ENCODE peak calls at places on chromosome 15, in six cellular contexts. O, J, Q, S, T and K are unnamed samples.

GRCh38 chr15:31215490-31216209 is 111.0 kb upstream of the KLF13 start:
- DNase-seq in O (peak), J (peak), Q (peak), S (peak), T (peak), K (peak)

GRCh38 chr15:45763170-45763869 is 128.5 kb downstream of the SQOR start:
- DNase-seq in O (no peak), J (no peak), Q (no peak), S (no peak), T (no peak), K (no peak)

GRCh38 chr15:55856506-55856905 is 113.6 kb upstream of the PRTG start:
- DNase-seq in O (no peak), J (no peak), Q (no peak), S (no peak), T (no peak), K (no peak)

GRCh38 chr15:95171551-95171950 is 940.2 kb downstream of the MCTP2 start:
- DNase-seq in O (no peak), J (no peak), Q (no peak), S (no peak), T (no peak), K (no peak)

GRCh38 chr15:48862705-48863104 is 15.2 kb upstream of the EID1 start:
- DNase-seq in O (no peak), J (no peak), Q (no peak), S (no peak), T (no peak), K (no peak)

GRCh38 chr15:77624868-77625267 is 7.8 kb downstream of the LINGO1 start:
- DNase-seq in O (no peak), J (no peak), Q (no peak), S (no peak), T (no peak), K (no peak)

GRCh38 chr15:66097151-66098018 is 156.2 kb downstream of the MEGF11 start:
- DNase-seq in O (no peak), J (no peak), Q (no peak), S (no peak), T (no peak), K (no peak)

GRCh38 chr15:22936577-22937472 is 43.3 kb downstream of the CYFIP1 start:
- DNase-seq in O (no peak), J (no peak), Q (no peak), S (no peak), T (no peak), K (no peak)

GRCh38 chr15:38518084-38518483 is 46.5 kb downstream of the RASGRP1 start:
- DNase-seq in O (no peak), J (no peak), Q (no peak), S (no peak), T (no peak), K (no peak)

GRCh38 chr15:81312790-81313543 is 11.0 kb downstream of the STARD5 start:
- DNase-seq in O (no peak), J (no peak), Q (peak), S (no peak), T (peak), K (no peak)

GRCh38 chr15:71443538-71443937 is 328.3 kb downstream of the THSD4 start:
- DNase-seq in O (peak), J (peak), Q (peak), S (peak), T (peak), K (peak)

GRCh38 chr15:91908401-91908800 is 54.9 kb downstream of the SLCO3A1 start:
- DNase-seq in O (no peak), J (no peak), Q (peak), S (no peak), T (peak), K (no peak)

GRCh38 chr15:58182460-58183163 is 44.4 kb downstream of the AQP9 start:
- DNase-seq in O (peak), J (peak), Q (peak), S (peak), T (no peak), K (peak)

GRCh38 chr15:69557340-69558137 is 104.9 kb downstream of the RPLP1 start:
- DNase-seq in O (peak), J (no peak), Q (peak), S (no peak), T (peak), K (no peak)

GRCh38 chr15:40684381-40684780 is 10.6 kb upstream of the RAD51 start:
- DNase-seq in O (no peak), J (no peak), Q (no peak), S (no peak), T (no peak), K (no peak)

GRCh38 chr15:92633001-92633400 is 22.6 kb downstream of the FAM174B start:
- DNase-seq in O (no peak), J (no peak), Q (no peak), S (no peak), T (no peak), K (no peak)

GRCh38 chr15:44381223-44381622 is 46.2 kb upstream of the CTDSPL2 start:
- DNase-seq in O (no peak), J (no peak), Q (no peak), S (no peak), T (no peak), K (no peak)

GRCh38 chr15:72173864-72174550 is 23.6 kb downstream of the GRAMD2A start:
- DNase-seq in O (no peak), J (no peak), Q (no peak), S (no peak), T (no peak), K (no peak)

GRCh38 chr15:60815321-60815720 is 336.4 kb upstream of the ICE2 start:
- DNase-seq in O (no peak), J (peak), Q (no peak), S (no peak), T (no peak), K (no peak)

GRCh38 chr15:51533672-51534398 is 88.7 kb downstream of the DMXL2 start:
- DNase-seq in O (no peak), J (no peak), Q (no peak), S (no peak), T (no peak), K (no peak)

GRCh38 chr15:84826369-84826823 is 9.2 kb downstream of the ALPK3 start:
- DNase-seq in O (peak), J (peak), Q (peak), S (no peak), T (no peak), K (no peak)

GRCh38 chr15:89400121-89400996 is 65.7 kb upstream of the POLG start:
- DNase-seq in O (peak), J (no peak), Q (no peak), S (peak), T (no peak), K (peak)

GRCh38 chr15:73318463-73319351 is 50.1 kb downstream of the HCN4 start:
- DNase-seq in O (peak), J (peak), Q (no peak), S (peak), T (no peak), K (peak)

GRCh38 chr15:66430627-66431026 is 43.9 kb downstream of the MAP2K1 start:
- DNase-seq in O (no peak), J (no peak), Q (no peak), S (no peak), T (no peak), K (no peak)

GRCh38 chr15:99283739-99284138 is 32.5 kb downstream of the LRRC28 start:
- DNase-seq in O (no peak), J (no peak), Q (no peak), S (no peak), T (no peak), K (no peak)

GRCh38 chr15:49656734-49657133 is 35.9 kb downstream of the DTWD1 start:
- DNase-seq in O (no peak), J (no peak), Q (no peak), S (no peak), T (no peak), K (no peak)

GRCh38 chr15:57432141-57432701 is 55.9 kb downstream of the CGNL1 start:
- DNase-seq in O (no peak), J (no peak), Q (no peak), S (no peak), T (no peak), K (no peak)

GRCh38 chr15:73382131-73382530 is 13.4 kb upstream of the HCN4 start:
- DNase-seq in O (no peak), J (no peak), Q (no peak), S (no peak), T (no peak), K (no peak)

GRCh38 chr15:25664761-25665160 is 198.4 kb downstream of the ATP10A start:
- DNase-seq in O (no peak), J (no peak), Q (no peak), S (no peak), T (no peak), K (no peak)

GRCh38 chr15:25663515-25663914 is 199.6 kb downstream of the ATP10A start:
- DNase-seq in O (no peak), J (no peak), Q (no peak), S (no peak), T (no peak), K (no peak)

GRCh38 chr15:25659251-25659650 is 203.9 kb downstream of the ATP10A start:
- DNase-seq in O (no peak), J (no peak), Q (no peak), S (no peak), T (no peak), K (no peak)

GRCh38 chr15:25658560-25658959 is 204.6 kb downstream of the ATP10A start:
- DNase-seq in O (no peak), J (no peak), Q (no peak), S (no peak), T (no peak), K (no peak)

GRCh38 chr15:25661898-25662297 is 201.2 kb downstream of the ATP10A start:
- DNase-seq in O (no peak), J (no peak), Q (no peak), S (no peak), T (no peak), K (no peak)
- TF ChIP-seq CTCF in O (no peak), J (no peak), Q (peak), S (no peak), T (no peak), K (no peak)

DNA sequence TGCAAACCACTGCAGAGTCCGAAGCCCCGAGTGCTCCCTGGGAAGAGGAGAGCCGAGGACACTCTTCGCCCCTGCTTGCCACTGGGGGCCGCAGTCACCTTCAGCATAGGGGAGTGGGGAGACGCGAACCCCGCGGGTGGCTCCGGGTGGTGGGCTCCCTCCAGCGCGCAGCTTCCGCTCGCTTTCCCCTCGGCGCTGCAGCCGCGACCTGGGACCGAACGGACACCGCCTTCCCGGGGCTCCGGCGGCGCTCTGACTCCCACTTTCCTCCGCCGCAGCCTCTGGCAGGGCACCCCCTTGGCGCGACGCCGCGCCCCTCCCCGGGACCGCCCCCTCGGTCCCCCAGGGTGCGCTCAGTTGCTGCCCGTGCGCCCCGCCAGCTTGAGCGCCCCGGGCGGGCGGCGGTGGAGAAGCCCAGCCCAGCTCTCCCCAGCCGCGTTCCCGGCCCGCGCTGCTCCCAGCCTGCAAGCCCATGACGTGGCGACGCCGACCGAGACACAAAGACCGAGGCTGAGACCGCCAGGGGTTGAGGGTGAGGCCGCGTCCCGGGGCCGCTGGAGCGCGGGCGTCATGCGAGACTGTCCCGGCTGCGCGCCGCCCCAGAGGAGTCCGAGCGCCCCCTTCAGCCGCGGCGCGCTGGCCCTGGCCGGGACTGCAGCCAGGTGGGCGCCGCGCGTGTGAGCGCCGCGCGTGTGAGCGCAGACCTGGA is at the start of gene MINAR1:
- DNase-seq in O (peak), J (peak), Q (peak), S (peak), T (peak), K (peak)
- TF ChIP-seq CTCF in O (peak), J (peak), Q (peak), S (peak), T (peak), K (peak)

GRCh38 chr15:26889298-26889898 is 22.5 kb downstream of the GABRA5 start:
- DNase-seq in O (peak), J (peak), Q (peak), S (no peak), T (peak), K (peak)
- TF ChIP-seq CTCF in O (peak), J (peak), Q (peak), S (peak), T (peak), K (peak)

DNA sequence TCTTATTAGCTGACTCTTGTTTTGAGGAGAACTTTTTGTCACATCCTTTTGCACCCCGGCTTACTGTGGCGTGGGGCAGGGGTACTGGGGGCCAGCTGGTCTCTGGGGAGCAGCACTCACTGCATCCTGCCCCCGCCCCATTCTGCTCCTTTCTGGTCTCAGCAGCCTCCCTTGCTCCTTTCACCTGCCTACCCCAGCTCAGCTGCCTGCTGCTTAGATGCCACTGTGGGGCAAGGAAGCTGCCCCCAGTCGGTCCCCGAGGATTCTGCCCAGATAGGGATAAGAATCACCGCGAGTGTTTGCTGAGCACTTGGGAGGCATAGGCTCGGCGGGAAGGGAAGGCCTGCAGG is 32.0 kb downstream of the APBA2 start:
- DNase-seq in O (no peak), J (no peak), Q (no peak), S (no peak), T (no peak), K (no peak)
- TF ChIP-seq CTCF in O (no peak), J (no peak), Q (no peak), S (no peak), T (no peak), K (no peak)